ENCODE peak calls at places on chromosome 5, in nine cellular contexts. T is fibroblast of lung, W is fibroblast of villous mesenchyme, E is tibial artery, F is fibroblast of the aortic adventitia, K is caudate nucleus, V is WERI-Rb-1, Y is dorsolateral prefrontal cortex, H is endothelial cell. M is an unnamed sample.

GRCh38 chr5:42950466-42951168 is 89.5 kb downstream of the ANXA2R start:
- DNase-seq in K (no peak), H (no peak), T (peak; percentile 100), Y (no peak), E (peak; percentile 90), F (peak; percentile 99), V (no peak), W (peak; percentile 100), M (peak; percentile 91)

GRCh38 chr5:129904102-129904666 is at the start of gene CHSY3:
- DNase-seq in Y (peak; percentile 39), H (peak; percentile 91), E (peak; percentile 95), K (peak; percentile 79), T (peak; percentile 86), V (peak; percentile 88), W (peak; percentile 80), F (peak; percentile 55), M (no peak)

GRCh38 chr5:102532126-102532525 is 33.3 kb upstream of the SLCO6A1 start:
- DNase-seq in T (peak; percentile 39), F (peak; percentile 88), E (no peak), H (no peak), K (no peak), Y (no peak), W (no peak), V (no peak), M (no peak)

GRCh38 chr5:128470663-128471062 is 67.4 kb downstream of the FBN2 start:
- DNase-seq in F (no peak), H (no peak), T (peak; percentile 22), W (peak; percentile 51), Y (no peak), E (no peak), K (no peak), V (no peak), M (no peak)

GRCh38 chr5:145509336-145510150 is 325.6 kb downstream of the PRELID2 start:
- DNase-seq in T (peak; percentile 20), H (no peak), F (peak; percentile 52), W (peak; percentile 18), K (no peak), V (no peak), Y (no peak), E (no peak), M (no peak)

GRCh38 chr5:82765765-82766164 is 311.4 kb downstream of the TMEM167A start:
- DNase-seq in Y (no peak), T (no peak), K (no peak), E (no peak), H (no peak), V (no peak), F (no peak), W (no peak), M (no peak)

GRCh38 chr5:56142620-56143431 is 90.3 kb downstream of the ANKRD55 start:
- DNase-seq in H (no peak), F (no peak), T (no peak), E (no peak), K (no peak), W (no peak), V (no peak), Y (no peak), M (no peak)

GRCh38 chr5:74355041-74355440 is 285.5 kb downstream of the ENC1 start:
- DNase-seq in T (no peak), W (no peak), H (no peak), K (no peak), E (no peak), Y (no peak), V (no peak), F (no peak), M (no peak)

GRCh38 chr5:22678886-22679285 is 174.3 kb downstream of the CDH12 start:
- DNase-seq in T (no peak), V (no peak), Y (no peak), E (no peak), K (no peak), W (no peak), H (no peak), F (no peak), M (no peak)

GRCh38 chr5:74801941-74802340 is 34.9 kb downstream of the NSA2 start:
- DNase-seq in K (no peak), W (no peak), V (no peak), E (no peak), H (no peak), T (peak; percentile 16), F (no peak), Y (no peak), M (no peak)

GRCh38 chr5:135578685-135579341 is at the start of gene CXCL14:
- DNase-seq in W (peak; percentile 47), H (peak; percentile 37), Y (no peak), V (peak; percentile 53), E (peak; percentile 72), F (peak; percentile 28), K (peak; percentile 46), T (peak; percentile 87), M (no peak)

GRCh38 chr5:135135530-135136201 is 101.6 kb upstream of the PITX1 start:
- DNase-seq in W (peak; percentile 94), H (no peak), K (no peak), V (no peak), E (peak; percentile 65), Y (no peak), T (peak; percentile 80), F (peak; percentile 96), M (no peak)

GRCh38 chr5:104513194-104513602 is 950.6 kb upstream of the NUDT12 start:
- DNase-seq in K (no peak), W (peak; percentile 87), E (no peak), V (no peak), H (no peak), F (peak; percentile 57), T (peak; percentile 91), Y (no peak), M (peak; percentile 15)

GRCh38 chr5:152861231-152861630 is 456.2 kb upstream of the NMUR2 start:
- DNase-seq in H (no peak), T (no peak), E (no peak), F (no peak), Y (no peak), V (no peak), W (no peak), K (no peak), M (no peak)

GRCh38 chr5:66134407-66134843 is 9.7 kb upstream of the SREK1 start:
- DNase-seq in E (no peak), T (peak; percentile 31), H (no peak), Y (no peak), W (no peak), V (no peak), K (no peak), F (peak; percentile 34), M (no peak)

GRCh38 chr5:19492861-19493260 is 495.1 kb downstream of the CDH18 start:
- DNase-seq in Y (no peak), V (no peak), F (no peak), W (no peak), E (no peak), H (no peak), K (no peak), T (peak; percentile 21), M (no peak)

GRCh38 chr5:38529955-38530644 is 26.3 kb downstream of the LIFR start:
- DNase-seq in T (no peak), Y (no peak), W (no peak), K (no peak), H (no peak), V (no peak), F (no peak), E (no peak), M (no peak)

GRCh38 chr5:135005076-135005475 is 29.0 kb downstream of the PITX1 start:
- DNase-seq in E (no peak), V (no peak), W (no peak), K (no peak), H (no peak), F (no peak), Y (no peak), T (no peak), M (no peak)

GRCh38 chr5:172641359-172642045 is 439 bp downstream of the NEURL1B start:
- DNase-seq in V (peak; percentile 58), W (peak; percentile 11), T (no peak), K (no peak), F (no peak), Y (no peak), H (peak; percentile 13), E (no peak), M (no peak)